ENCODE peak calls at places on chromosomes 4 and X, in five cellular contexts. N is activated CD8-positive, alpha-beta memory T cell treated with anti-CD3 and anti-CD28 coated beads for 4 hours; B is Ammon's horn; K is fibroblast of pulmonary artery; E is activated T-helper 1 cell treated with anti-CD3 and anti-CD28 coated beads, Interleukin-2, amount 50 U/mL, for 16 hours. C is an unnamed sample.
A peak's percentile ranks its signal among the peaks of the same experiment; 100 is the strongest.

GRCh38 chr4:143372093-143372915 is 35.6 kb downstream of the GAB1 start:
- DNase-seq in N (no peak), B (no peak), K (no peak), E (no peak), C (no peak)

GRCh38 chrX:3951859-3952258 is 238.4 kb upstream of the PRKX start:
- DNase-seq in N (no peak), B (no peak), K (no peak), E (no peak), C (no peak)

GRCh38 chrX:37371578-37371981 is 22.4 kb downstream of the PRRG1 start:
- DNase-seq in N (no peak), B (no peak), K (no peak), E (no peak), C (no peak)

GRCh38 chrX:120260369-120260768 is 9.8 kb downstream of the ZBTB33 start:
- DNase-seq in N (no peak), B (no peak), K (no peak), E (no peak), C (no peak)

GRCh38 chrX:6226053-6226645 is 2.5 kb downstream of the NLGN4X start:
- DNase-seq in N (no peak), B (peak; percentile 35), K (no peak), E (no peak), C (no peak)

GRCh38 chr4:100054071-100054470 is 104.0 kb upstream of the H2AZ1 start:
- DNase-seq in N (no peak), B (no peak), K (no peak), E (no peak), C (no peak)

GRCh38 chrX:105331244-105331643 is 110.8 kb upstream of the TEX13A start:
- DNase-seq in N (no peak), B (no peak), K (peak; percentile 66), E (no peak), C (no peak)

GRCh38 chrX:130091976-130092522 is 18.2 kb downstream of the ELF4 start:
- DNase-seq in N (peak; percentile 58), B (no peak), K (no peak), E (peak; percentile 64), C (peak; percentile 58)

GRCh38 chrX:4710618-4711433 is 997.4 kb upstream of the PRKX start:
- DNase-seq in N (no peak), B (peak; percentile 1), K (no peak), E (no peak), C (no peak)

GRCh38 chr4:123083612-123084011 is 161.2 kb upstream of the NUDT6 start:
- DNase-seq in N (no peak), B (no peak), K (no peak), E (no peak), C (no peak)